ENCODE peak calls at places on chromosomes 13 and 19, in five cellular contexts. Q is stimulated activated CD8-positive, alpha-beta memory T cell treated with anti-CD3 and anti-CD28 coated beads, Interleukin-12 subunit alpha, Interleukin-12 subunit beta, amount 100 ng/mL, for 1 hour; F is sigmoid colon; J is AML-193; B is lung. K is an unnamed sample.

GRCh38 chr13:46738055-46738454 is 58.9 kb downstream of the ESD start:
- DNase-seq in Q (no peak), F (no peak), B (no peak), J (no peak), K (no peak)

GRCh38 chr13:110965038-110965754 is 50.3 kb upstream of the ANKRD10 start:
- DNase-seq in Q (no peak), J (no peak), B (no peak), F (no peak), K (no peak)

GRCh38 chr13:98571955-98572662 is 4.8 kb downstream of the STK24 start:
- DNase-seq in Q (no peak), B (no peak), F (no peak), J (no peak), K (no peak)

GRCh38 chr19:6822311-6822670 is 49.8 kb downstream of the VAV1 start:
- DNase-seq in J (no peak), Q (no peak), B (no peak), F (no peak), K (no peak)

GRCh38 chr13:41587490-41587889 is 130.1 kb downstream of the RGCC start:
- DNase-seq in J (no peak), F (no peak), Q (peak; percentile 9), B (no peak), K (no peak)

GRCh38 chr13:74061939-74062595 is 72.1 kb downstream of the KLF12 start:
- DNase-seq in F (no peak), Q (no peak), B (no peak), J (no peak), K (no peak)

GRCh38 chr13:37709318-37709717 is 110.8 kb upstream of the POSTN start:
- DNase-seq in J (no peak), F (no peak), B (no peak), Q (no peak), K (no peak)

GRCh38 chr13:40666905-40667621 is 622 bp upstream of the FOXO1 start:
- DNase-seq in J (peak; percentile 73), F (peak; percentile 78), Q (peak; percentile 6), B (peak; percentile 69), K (peak; percentile 20)

GRCh38 chr13:37981932-37982331 is 112.4 kb upstream of the TRPC4 start:
- DNase-seq in J (no peak), B (no peak), F (no peak), Q (no peak), K (no peak)

GRCh38 chr19:54430306-54431254 is 15.3 kb downstream of the TTYH1 start:
- DNase-seq in B (no peak), J (no peak), Q (peak; percentile 10), F (no peak), K (peak; percentile 37)

GRCh38 chr19:33502991-33503790 is 18.4 kb downstream of the PEPD start:
- DNase-seq in J (no peak), F (peak; percentile 50), B (no peak), Q (no peak), K (no peak)

GRCh38 chr13:65417953-65418352 is 1812.2 kb downstream of the PCDH9 start:
- DNase-seq in F (no peak), J (no peak), Q (no peak), B (no peak), K (no peak)

GRCh38 chr13:72258340-72258981 is 391.5 kb upstream of the DACH1 start:
- DNase-seq in B (no peak), F (no peak), Q (no peak), J (no peak), K (no peak)

GRCh38 chr19:16442386-16443276 is 29.1 kb downstream of the EPS15L1 start:
- DNase-seq in F (peak; percentile 70), B (no peak), Q (no peak), J (no peak), K (no peak)

K was measured in prostate gland.